ENCODE peak calls at places on chromosomes 7 and 10, in seven cellular contexts. K, S, U, Y, V, A and L are unnamed samples.

GRCh38 chr10:33706746-33707145 is 372.3 kb upstream of the NRP1 start:
- DNase-seq in A (no peak), V (no peak), S (no peak), U (no peak), K (no peak), Y (no peak), L (no peak)

GRCh38 chr10:114550756-114551290 is 107.3 kb downstream of the ABLIM1 start:
- DNase-seq in S (no peak), V (no peak), K (no peak), A (no peak), Y (no peak), U (peak), L (no peak)

GRCh38 chr10:99742240-99742639 is 10.2 kb downstream of the CUTC start:
- DNase-seq in Y (no peak), A (no peak), U (no peak), S (no peak), K (no peak), V (no peak), L (no peak)

GRCh38 chr10:3992374-3993178 is 207.6 kb upstream of the KLF6 start:
- DNase-seq in U (no peak), K (no peak), S (no peak), A (no peak), V (no peak), Y (no peak), L (no peak)

GRCh38 chr7:108525327-108525984 is 479 bp downstream of the PNPLA8 start:
- DNase-seq in K (no peak), A (peak), S (no peak), V (peak), U (peak), Y (no peak), L (peak)

GRCh38 chr10:70779088-70779487 is 6.1 kb downstream of the TBATA start:
- DNase-seq in V (no peak), S (no peak), U (no peak), A (peak), Y (no peak), K (no peak), L (no peak)

GRCh38 chr10:91672021-91672608 is 39.2 kb upstream of the PPP1R3C start:
- DNase-seq in U (peak), A (no peak), S (no peak), Y (no peak), V (no peak), K (no peak), L (peak)

GRCh38 chr7:140232959-140233649 is 56.3 kb upstream of the KDM7A start:
- DNase-seq in V (no peak), K (no peak), S (no peak), U (no peak), A (no peak), Y (no peak), L (no peak)

GRCh38 chr7:117194445-117194844 is 128.4 kb downstream of the WNT2 start:
- DNase-seq in Y (no peak), V (no peak), K (no peak), U (no peak), S (no peak), A (no peak), L (no peak)

GRCh38 chr7:33882950-33883349 is 22.4 kb upstream of the BMPER start:
- DNase-seq in K (no peak), A (no peak), V (no peak), Y (no peak), S (no peak), U (no peak), L (no peak)

GRCh38 chr10:114304566-114305421 is 65.7 kb downstream of the VWA2 start:
- DNase-seq in K (peak), A (peak), S (peak), U (peak), V (peak), Y (peak), L (peak)

GRCh38 chr10:58335306-58336005 is 650 bp downstream of the UBE2D1 start:
- DNase-seq in Y (peak), S (no peak), K (peak), U (peak), V (peak), A (no peak), L (peak)

GRCh38 chr10:12628964-12629766 is 279.8 kb downstream of the CAMK1D start:
- DNase-seq in S (no peak), V (no peak), K (no peak), A (no peak), U (peak), Y (peak), L (peak)

GRCh38 chr10:29151011-29151410 is 137.9 kb upstream of the LYZL1 start:
- DNase-seq in S (no peak), U (no peak), V (no peak), K (no peak), A (no peak), Y (no peak), L (no peak)

GRCh38 chr7:24504040-24504439 is 69.2 kb upstream of the PALS2 start:
- DNase-seq in Y (no peak), S (no peak), V (no peak), U (no peak), A (peak), K (no peak), L (no peak)

GRCh38 chr7:65269150-65269856 is 104.4 kb upstream of the ZNF92 start:
- DNase-seq in U (peak), K (peak), A (peak), Y (peak), S (no peak), V (no peak), L (peak)

GRCh38 chr10:17865351-17865750 is 56.2 kb downstream of the MRC1 start:
- DNase-seq in A (no peak), K (no peak), S (no peak), U (no peak), V (no peak), Y (no peak), L (no peak)

GRCh38 chr7:33399528-33400213 is 270.3 kb downstream of the BBS9 start:
- DNase-seq in K (no peak), U (no peak), A (no peak), Y (no peak), V (no peak), S (no peak), L (no peak)

GRCh38 chr10:124917168-124917938 is 24.6 kb upstream of the ZRANB1 start:
- DNase-seq in A (peak), S (no peak), Y (peak), V (peak), U (peak), K (peak), L (peak)

GRCh38 chr7:129553861-129554530 is 51.7 kb downstream of the SMKR1 start:
- DNase-seq in Y (peak), V (no peak), S (no peak), A (no peak), U (peak), K (peak), L (no peak)

GRCh38 chr10:63720072-63720537 is 198.9 kb downstream of the REEP3 start:
- DNase-seq in U (peak), Y (peak), K (peak), S (peak), V (no peak), A (peak), L (peak)

GRCh38 chr10:3616880-3617279 is 168.1 kb downstream of the KLF6 start:
- DNase-seq in U (no peak), S (no peak), V (no peak), A (no peak), Y (no peak), K (no peak), L (no peak)

GRCh38 chr7:28280516-28280915 is 99.9 kb upstream of the JAZF1 start:
- DNase-seq in A (no peak), K (no peak), V (no peak), Y (no peak), U (peak), S (no peak), L (peak)

GRCh38 chr7:135742371-135742770 is 6.2 kb downstream of the FAM180A start:
- DNase-seq in Y (no peak), V (peak), U (no peak), S (no peak), A (no peak), K (no peak), L (no peak)

GRCh38 chr10:84267503-84268126 is 22.8 kb downstream of the RGR start:
- DNase-seq in V (no peak), A (peak), K (peak), U (peak), S (peak), Y (peak), L (peak)

GRCh38 chr7:74286131-74286530 is 3.1 kb upstream of the CLIP2 start:
- DNase-seq in U (no peak), V (no peak), Y (no peak), S (no peak), K (no peak), A (no peak), L (no peak)

GRCh38 chr7:151754142-151754590 is 122.7 kb downstream of the PRKAG2 start:
- DNase-seq in A (peak), K (no peak), V (peak), U (peak), Y (peak), S (no peak), L (peak)

GRCh38 chr7:76280408-76280807 is 22.1 kb upstream of the HSPB1 start:
- DNase-seq in U (no peak), V (no peak), A (no peak), K (no peak), S (no peak), Y (no peak), L (no peak)

GRCh38 chr10:86172296-86172695 is 194.3 kb downstream of the GRID1 start:
- DNase-seq in K (no peak), A (no peak), V (no peak), U (peak), S (no peak), Y (no peak), L (peak)

GRCh38 chr10:75429159-75429827 is 2.1 kb upstream of the LRMDA start:
- DNase-seq in A (no peak), S (no peak), K (no peak), V (no peak), U (no peak), Y (no peak), L (no peak)

GRCh38 chr10:112183329-112184051 is at the start of gene GPAM:
- DNase-seq in U (peak), A (peak), S (peak), K (peak), V (peak), Y (peak), L (peak)

GRCh38 chr10:12719365-12719764 is 282.1 kb downstream of the CCDC3 start:
- DNase-seq in K (no peak), S (no peak), U (no peak), V (peak), A (no peak), Y (peak), L (no peak)

GRCh38 chr7:2757904-2758672 is 70.1 kb downstream of the AMZ1 start:
- DNase-seq in V (peak), Y (no peak), K (peak), A (peak), S (peak), U (peak), L (no peak)

GRCh38 chr10:60757422-60757895 is 20.8 kb upstream of the CDK1 start:
- DNase-seq in S (no peak), A (no peak), Y (no peak), U (peak), K (no peak), V (no peak), L (peak)

GRCh38 chr7:33900501-33900900 is 4.8 kb upstream of the BMPER start:
- DNase-seq in V (no peak), U (no peak), K (no peak), A (no peak), S (no peak), Y (no peak), L (no peak)

GRCh38 chr10:74917481-74918077 is 91.2 kb downstream of the KAT6B start:
- DNase-seq in Y (no peak), S (no peak), K (no peak), U (no peak), V (no peak), A (no peak), L (no peak)

GRCh38 chr7:88363869-88364268 is 57.2 kb upstream of the STEAP4 start:
- DNase-seq in Y (no peak), A (no peak), V (no peak), S (no peak), K (no peak), U (no peak), L (peak)

GRCh38 chr10:111974325-111974724 is 209.2 kb downstream of the GPAM start:
- DNase-seq in K (no peak), U (no peak), Y (no peak), V (no peak), S (no peak), A (no peak), L (no peak)

GRCh38 chr7:57198801-57199200 is 66.6 kb upstream of the ZNF479 start:
- DNase-seq in Y (no peak), V (peak), K (no peak), U (no peak), A (no peak), S (no peak), L (no peak)